ENCODE peak calls at places on chromosomes 4 and X, in five cellular contexts. One of them, this sample, is unnamed.
A peak's percentile ranks its signal among the peaks of the same experiment; 100 is the strongest.

GRCh38 chrX:76253432-76253831 is 80.6 kb downstream of the PBDC1 start:
- DNase-seq in Right ventricle myocardium superior: no peak
- DNase-seq in amygdala: no peak
- DNase-seq in NCI-H1694: no peak
- DNase-seq in CD8-positive, alpha-beta memory T cell: no peak
- DNase-seq in this sample: no peak

GRCh38 chrX:17632942-17633341 is 104.4 kb upstream of the SCML1 start:
- DNase-seq in CD8-positive, alpha-beta memory T cell: no peak
- DNase-seq in amygdala: no peak
- DNase-seq in NCI-H1694: no peak
- DNase-seq in Right ventricle myocardium superior: no peak
- DNase-seq in this sample: no peak

GRCh38 chrX:136880452-136881013 is at the start of gene RBMX:
- DNase-seq in Right ventricle myocardium superior: peak; percentile 90
- DNase-seq in NCI-H1694: peak; percentile 96
- DNase-seq in CD8-positive, alpha-beta memory T cell: peak; percentile 81
- DNase-seq in amygdala: peak; percentile 85
- DNase-seq in this sample: peak; percentile 79

GRCh38 chrX:72276478-72276953 is 532 bp downstream of the RPS4X start:
- DNase-seq in NCI-H1694: no peak
- DNase-seq in CD8-positive, alpha-beta memory T cell: no peak
- DNase-seq in amygdala: no peak
- DNase-seq in Right ventricle myocardium superior: no peak
- DNase-seq in this sample: no peak

GRCh38 chrX:106437407-106437806 is 174.4 kb upstream of the RADX start:
- DNase-seq in Right ventricle myocardium superior: no peak
- DNase-seq in amygdala: no peak
- DNase-seq in CD8-positive, alpha-beta memory T cell: no peak
- DNase-seq in NCI-H1694: no peak
- DNase-seq in this sample: no peak

GRCh38 chr4:98963538-98964433 is 31.7 kb upstream of the METAP1 start:
- DNase-seq in CD8-positive, alpha-beta memory T cell: no peak
- DNase-seq in NCI-H1694: no peak
- DNase-seq in Right ventricle myocardium superior: no peak
- DNase-seq in amygdala: no peak
- DNase-seq in this sample: no peak

GRCh38 chr4:166308589-166308988 is 435.6 kb downstream of the TLL1 start:
- DNase-seq in amygdala: no peak
- DNase-seq in NCI-H1694: no peak
- DNase-seq in CD8-positive, alpha-beta memory T cell: no peak
- DNase-seq in Right ventricle myocardium superior: no peak
- DNase-seq in this sample: no peak

GRCh38 chr4:41693629-41694028 is 54.9 kb downstream of the PHOX2B start:
- DNase-seq in NCI-H1694: peak; percentile 30
- DNase-seq in amygdala: no peak
- DNase-seq in Right ventricle myocardium superior: no peak
- DNase-seq in CD8-positive, alpha-beta memory T cell: no peak
- DNase-seq in this sample: no peak